ENCODE peak calls at places on chromosomes 7 and 10, in five cellular contexts. U is spleen, N is dorsolateral prefrontal cortex, Y is fibroblast of lung, X is natural killer cell. H is an unnamed sample.

GRCh38 chr7:157558516-157558874 is 221.7 kb downstream of the DNAJB6 start:
- DNase-seq in U (peak), N (peak), Y (no peak), X (no peak), H (no peak)

GRCh38 chr10:116753759-116754158 is 11.4 kb upstream of the HSPA12A start:
- DNase-seq in U (no peak), N (no peak), Y (no peak), X (no peak), H (no peak)

GRCh38 chr7:130281227-130281626 is 11.7 kb upstream of the CPA4 start:
- DNase-seq in U (no peak), N (no peak), Y (peak), X (no peak), H (no peak)

GRCh38 chr10:75887369-75887768 is 455.9 kb downstream of the LRMDA start:
- DNase-seq in U (no peak), N (no peak), Y (no peak), X (no peak), H (no peak)

GRCh38 chr10:32326119-32326518 is 20.8 kb downstream of the EPC1 start:
- DNase-seq in U (no peak), N (no peak), Y (no peak), X (no peak), H (no peak)

GRCh38 chr10:103751696-103752287 is 103.6 kb downstream of the SH3PXD2A start:
- DNase-seq in U (no peak), N (no peak), Y (no peak), X (no peak), H (no peak)

GRCh38 chr10:59240581-59241183 is 64.2 kb downstream of the PHYHIPL start:
- DNase-seq in U (no peak), N (no peak), Y (peak), X (no peak), H (peak)

GRCh38 chr10:113301342-113301984 is 251.4 kb upstream of the HABP2 start:
- DNase-seq in U (no peak), N (no peak), Y (no peak), X (no peak), H (no peak)

GRCh38 chr7:45978010-45978681 is 57.1 kb upstream of the IGFBP3 start:
- DNase-seq in U (no peak), N (no peak), Y (peak), X (no peak), H (peak)

GRCh38 chr10:49568235-49568634 is 29.3 kb upstream of the ERCC6 start:
- DNase-seq in U (no peak), N (no peak), Y (peak), X (no peak), H (peak)

GRCh38 chr7:133633055-133633454 is 380.2 kb downstream of the EXOC4 start:
- DNase-seq in U (no peak), N (no peak), Y (peak), X (no peak), H (no peak)

GRCh38 chr10:51425431-51425830 is 274.0 kb downstream of the CSTF2T start:
- DNase-seq in U (no peak), N (no peak), Y (peak), X (no peak), H (no peak)

GRCh38 chr10:7260412-7260900 is 150.4 kb downstream of the SFMBT2 start:
- DNase-seq in U (no peak), N (no peak), Y (peak), X (no peak), H (peak)

GRCh38 chr7:78635394-78635793 is 818.1 kb downstream of the MAGI2 start:
- DNase-seq in U (no peak), N (no peak), Y (no peak), X (no peak), H (no peak)

GRCh38 chr10:86648706-86649426 is 5.5 kb upstream of the OPN4 start:
- DNase-seq in U (peak), N (no peak), Y (peak), X (no peak), H (no peak)

GRCh38 chr7:94088560-94088959 is 84.4 kb upstream of the BET1 start:
- DNase-seq in U (no peak), N (no peak), Y (no peak), X (no peak), H (no peak)

GRCh38 chr7:13988011-13988410 is 1.5 kb downstream of the ETV1 start:
- DNase-seq in U (no peak), N (no peak), Y (peak), X (no peak), H (no peak)

GRCh38 chr7:151408839-151409554 is 841 bp downstream of the WDR86 start:
- DNase-seq in U (peak), N (no peak), Y (no peak), X (peak), H (no peak)

GRCh38 chr7:3825491-3825890 is 524.4 kb downstream of the SDK1 start:
- DNase-seq in U (no peak), N (no peak), Y (no peak), X (no peak), H (no peak)

GRCh38 chr7:117110480-117111315 is 157.4 kb downstream of the ST7 start:
- DNase-seq in U (no peak), N (no peak), Y (no peak), X (no peak), H (peak)

GRCh38 chr7:80851896-80852476 is 66.9 kb downstream of the SEMA3C start:
- DNase-seq in U (no peak), N (no peak), Y (peak), X (no peak), H (no peak)

GRCh38 chr10:74078037-74078436 is 72.6 kb downstream of the AP3M1 start:
- DNase-seq in U (no peak), N (no peak), Y (peak), X (peak), H (no peak)

GRCh38 chr10:9858816-9859215 is 1158.9 kb upstream of the CELF2 start:
- DNase-seq in U (no peak), N (no peak), Y (peak), X (no peak), H (no peak)

GRCh38 chr10:90319188-90319914 is 538.5 kb downstream of the HTR7 start:
- DNase-seq in U (no peak), N (no peak), Y (peak), X (no peak), H (no peak)

GRCh38 chr10:62467509-62467908 is 93.3 kb downstream of the ZNF365 start:
- DNase-seq in U (no peak), N (no peak), Y (no peak), X (no peak), H (no peak)
- TF ChIP-seq CTCF in U (no peak), N (no peak), Y (no peak), X (no peak), H (no peak)

DNA sequence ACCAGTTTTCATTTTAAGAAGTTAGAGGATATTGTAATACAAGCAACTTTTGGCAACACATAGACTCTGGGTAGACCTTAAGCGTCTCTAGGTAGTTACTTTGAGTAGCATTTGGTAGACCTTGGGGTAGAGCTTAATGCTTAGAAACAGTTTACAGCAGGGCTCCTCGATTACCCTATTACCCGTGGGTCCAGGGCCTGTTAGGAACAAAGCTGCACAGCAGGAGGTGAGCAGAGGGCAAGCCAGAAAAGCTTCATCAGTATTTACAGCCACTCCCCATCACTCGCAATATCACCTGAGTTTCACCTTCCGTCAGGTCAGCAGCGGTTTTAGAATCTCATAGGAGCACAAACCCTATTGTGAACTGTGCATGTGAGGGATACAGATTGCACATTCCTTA is 173.5 kb downstream of the TSPAN12 start:
- DNase-seq in U (no peak), N (no peak), Y (no peak), X (no peak), H (no peak)
- TF ChIP-seq CTCF in U (no peak), N (no peak), Y (no peak), X (no peak), H (no peak)

GRCh38 chr7:144110272-144110671 is 889 bp downstream of the OR2A2 start:
- DNase-seq in U (no peak), N (no peak), Y (no peak), X (no peak), H (no peak)
- TF ChIP-seq CTCF in U (no peak), N (no peak), Y (no peak), X (no peak), H (no peak)

GRCh38 chr10:120644549-120645410 is 187.8 kb downstream of the PLPP4 start:
- DNase-seq in U (no peak), N (no peak), Y (no peak), X (no peak), H (no peak)

GRCh38 chr10:120643373-120643772 is 186.3 kb downstream of the PLPP4 start:
- DNase-seq in U (no peak), N (no peak), Y (no peak), X (no peak), H (no peak)

GRCh38 chr10:120646159-120646558 is 189.1 kb downstream of the PLPP4 start:
- DNase-seq in U (no peak), N (no peak), Y (no peak), X (no peak), H (no peak)

GRCh38 chr10:120651000-120651399 is 194.0 kb downstream of the PLPP4 start:
- DNase-seq in U (no peak), N (no peak), Y (no peak), X (no peak), H (no peak)

DNA sequence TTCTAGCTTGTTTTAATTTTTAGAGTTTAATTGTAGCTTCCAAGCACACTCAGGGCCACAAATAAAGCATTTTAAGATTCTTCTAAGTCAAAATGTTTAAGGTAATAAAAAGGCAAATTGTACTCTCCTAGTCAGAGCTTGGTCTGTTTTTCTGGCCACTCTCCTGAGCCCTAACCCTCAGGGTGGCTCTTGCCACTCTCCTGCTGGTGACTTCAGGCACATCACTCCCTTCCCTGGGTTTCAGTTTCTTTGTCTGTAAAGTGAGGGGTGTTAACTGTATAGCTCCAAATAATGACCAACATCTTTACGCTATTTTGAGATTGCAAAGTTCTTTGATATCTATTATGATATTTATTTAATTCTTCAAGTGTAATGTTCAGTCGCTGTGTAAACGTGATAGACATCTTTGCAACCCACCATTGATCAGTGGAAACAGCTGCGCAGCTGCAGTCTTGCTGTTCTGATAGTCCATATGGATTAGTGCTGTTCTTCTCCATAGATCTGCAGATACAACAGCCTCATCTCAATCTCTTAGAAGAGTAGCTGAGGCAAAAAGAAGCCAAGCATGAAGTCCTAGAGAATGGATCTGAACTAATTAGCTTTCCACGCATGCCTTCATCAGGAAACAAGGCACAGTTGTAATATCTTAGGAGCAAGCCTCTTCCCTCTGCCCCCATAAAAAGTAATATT is 189.9 kb downstream of the PLPP4 start:
- DNase-seq in U (no peak), N (no peak), Y (no peak), X (no peak), H (no peak)
- TF ChIP-seq CTCF in U (no peak), N (no peak), Y (no peak), X (no peak), H (no peak)

GRCh38 chr10:127564644-127565043 is 15.5 kb downstream of the NPS start:
- DNase-seq in U (no peak), N (no peak), Y (no peak), X (no peak), H (no peak)

GRCh38 chr10:127569210-127569609 is 20.1 kb downstream of the NPS start:
- DNase-seq in U (no peak), N (no peak), Y (no peak), X (no peak), H (no peak)

GRCh38 chr10:127565583-127565982 is 16.5 kb downstream of the NPS start:
- DNase-seq in U (no peak), N (no peak), Y (no peak), X (no peak), H (no peak)

DNA sequence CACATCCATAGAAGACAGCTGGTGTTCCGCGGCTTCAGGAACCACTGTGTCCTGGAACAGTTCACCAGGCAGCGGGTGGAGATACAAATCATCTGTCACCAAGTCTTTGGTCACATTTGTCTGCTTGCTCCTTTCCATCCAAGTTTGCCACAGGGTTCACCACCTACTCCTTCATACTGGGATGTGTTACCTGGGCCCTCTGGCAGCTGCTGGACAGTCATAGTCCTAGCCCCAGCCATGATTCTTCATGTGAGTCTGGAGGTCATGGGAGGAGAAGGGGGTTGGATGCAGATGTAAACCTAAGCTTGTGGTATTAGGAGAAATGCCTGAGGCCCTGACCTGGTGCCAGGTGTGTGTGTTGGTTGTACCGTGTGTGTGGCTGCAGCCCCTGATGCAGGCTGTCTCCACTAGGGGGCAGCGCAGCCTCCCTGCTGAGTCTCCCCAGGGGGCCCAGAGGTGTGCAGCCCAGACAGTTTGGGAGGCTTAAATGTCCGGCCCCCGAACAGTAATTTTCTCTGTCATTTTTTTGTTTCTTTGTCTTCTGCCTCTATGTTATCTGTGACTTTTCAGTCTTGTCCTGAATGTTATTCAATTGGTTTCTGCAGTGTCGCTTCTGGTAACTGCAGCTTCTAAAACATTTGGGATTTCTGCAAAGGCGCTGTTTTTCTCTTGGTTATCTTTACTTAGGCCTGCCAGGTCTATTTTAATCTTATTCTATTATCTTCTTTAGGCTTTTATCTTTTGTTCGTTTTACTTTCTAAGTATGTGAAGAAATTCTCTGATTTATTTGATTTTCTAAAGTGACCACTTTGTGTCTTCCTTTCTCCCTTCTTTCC is 14.8 kb downstream of the NPS start:
- DNase-seq in U (no peak), N (no peak), Y (no peak), X (no peak), H (no peak)
- TF ChIP-seq CTCF in U (peak), N (peak), Y (peak), X (peak), H (peak)

GRCh38 chr7:131546583-131547111 is 9.8 kb downstream of the PODXL start:
- DNase-seq in U (peak), N (no peak), Y (no peak), X (peak), H (peak)
- TF ChIP-seq CTCF in U (peak), N (peak), Y (peak), X (peak), H (peak)

GRCh38 chr7:76231583-76231982 is 29.9 kb downstream of the SRRM3 start:
- DNase-seq in U (no peak), N (no peak), Y (no peak), X (no peak), H (no peak)
- TF ChIP-seq CTCF in U (no peak), N (no peak), Y (no peak), X (no peak), H (no peak)